ENCODE peak calls at places on chromosomes 11 and 22, in eight cellular contexts. Y is kidney; G is cardiac muscle cell; V is stimulated activated CD4-positive, alpha-beta T cell treated with anti-CD3 and anti-CD28 coated beads, Interleukin-2, amount 100 ng/mL, for 48 hours; J is HuH-7.5; C is right cardiac atrium; A is naive B cell; X is left cardiac atrium. F is an unnamed sample.

GRCh38 chr11:84022221-84022620 is 736.1 kb upstream of the CCDC90B start:
- DNase-seq in G (no peak), C (no peak), Y (no peak), V (no peak), A (no peak), J (no peak), X (no peak), F (no peak)

GRCh38 chr11:102163368-102163767 is 53.1 kb downstream of the YAP1 start:
- DNase-seq in G (no peak), C (no peak), A (no peak), V (no peak), J (no peak), X (no peak), Y (no peak), F (no peak)

GRCh38 chr11:1760351-1761109 is 3.2 kb downstream of the CTSD start:
- DNase-seq in G (peak; percentile 70), A (no peak), C (peak; percentile 91), J (no peak), Y (peak; percentile 99), V (no peak), X (peak; percentile 89), F (no peak)

GRCh38 chr22:19716829-19717105 is 2.5 kb downstream of the SEPTIN5 start:
- DNase-seq in Y (no peak), V (no peak), G (no peak), C (no peak), J (no peak), X (no peak), A (no peak), F (no peak)

GRCh38 chr22:42385691-42386090 is 46.5 kb downstream of the NFAM1 start:
- DNase-seq in C (no peak), V (no peak), X (no peak), Y (no peak), A (no peak), G (no peak), J (no peak), F (no peak)

GRCh38 chr11:83219095-83219494 is 25.6 kb downstream of the ANKRD42 start:
- DNase-seq in V (no peak), G (peak; percentile 7), X (no peak), C (no peak), Y (no peak), J (no peak), A (no peak), F (no peak)

GRCh38 chr11:88507771-88508557 is 170.4 kb upstream of the CTSC start:
- DNase-seq in C (no peak), J (no peak), Y (no peak), X (no peak), V (no peak), A (no peak), G (no peak), F (no peak)

GRCh38 chr11:22659783-22660182 is 6.6 kb upstream of the GAS2 start:
- DNase-seq in V (no peak), G (no peak), A (no peak), Y (no peak), J (no peak), X (no peak), C (no peak), F (no peak)

GRCh38 chr11:70466154-70466553 is 67.8 kb downstream of the CTTN start:
- DNase-seq in A (no peak), Y (peak; percentile 44), C (no peak), J (no peak), G (peak; percentile 19), X (no peak), V (no peak), F (no peak)

GRCh38 chr11:128251140-128251539 is 336.2 kb downstream of the ETS1 start:
- DNase-seq in G (peak; percentile 68), V (no peak), C (no peak), J (no peak), Y (no peak), A (no peak), X (no peak), F (no peak)